ENCODE peak calls at places on chromosome 3, in six cellular contexts. G is heart left ventricle, P is right lobe of liver, H is upper lobe of left lung, T is right cardiac atrium, L is tibial artery. R is an unnamed sample.

GRCh38 chr3:32147935-32148334 is 41.5 kb downstream of the GPD1L start:
- DNase-seq in P (no peak), G (no peak), T (no peak), H (no peak), L (no peak), R (no peak)

GRCh38 chr3:127779747-127780146 is 42.6 kb downstream of the MGLL start:
- DNase-seq in L (no peak), H (peak; percentile 63), G (no peak), T (no peak), P (no peak), R (no peak)

GRCh38 chr3:25007974-25008658 is 419.9 kb upstream of the RARB start:
- DNase-seq in L (no peak), P (no peak), G (no peak), T (no peak), H (peak; percentile 21), R (no peak)

GRCh38 chr3:53721187-53721946 is 124.9 kb downstream of the CHDH start:
- DNase-seq in H (no peak), L (no peak), P (no peak), T (no peak), G (no peak), R (no peak)

GRCh38 chr3:42820746-42821051 is 11.5 kb downstream of the ACKR2 start:
- DNase-seq in P (no peak), T (no peak), L (no peak), H (no peak), G (no peak), R (no peak)

GRCh38 chr3:32614956-32615355 is 44.3 kb upstream of the DYNC1LI1 start:
- DNase-seq in H (no peak), L (no peak), G (no peak), P (no peak), T (no peak), R (no peak)

GRCh38 chr3:184211297-184211696 is 18.1 kb upstream of the VWA5B2 start:
- DNase-seq in T (no peak), P (no peak), H (no peak), G (no peak), L (no peak), R (no peak)

GRCh38 chr3:64687781-64688515 is at the start of gene ADAMTS9:
- DNase-seq in L (peak; percentile 89), H (peak; percentile 73), T (peak; percentile 89), P (peak; percentile 82), G (peak; percentile 91), R (peak; percentile 84)

GRCh38 chr3:183301937-183302580 is 49.0 kb downstream of the B3GNT5 start:
- DNase-seq in T (no peak), H (no peak), P (no peak), G (no peak), L (no peak), R (no peak)

GRCh38 chr3:45224824-45225464 is 1.1 kb downstream of the TMEM158 start:
- DNase-seq in P (peak; percentile 87), H (peak; percentile 83), L (peak; percentile 79), G (peak; percentile 74), T (peak; percentile 72), R (peak; percentile 84)

GRCh38 chr3:146382386-146382785 is 87.0 kb downstream of the PLSCR2 start:
- DNase-seq in G (no peak), T (no peak), L (no peak), H (no peak), P (no peak), R (peak; percentile 34)

GRCh38 chr3:59143447-59143846 is 93.6 kb upstream of the CFAP20DC start:
- DNase-seq in L (no peak), G (no peak), T (no peak), P (no peak), H (no peak), R (no peak)

GRCh38 chr3:99236576-99236975 is 335.1 kb upstream of the DCBLD2 start:
- DNase-seq in G (no peak), T (no peak), H (no peak), P (no peak), L (no peak), R (no peak)

GRCh38 chr3:14915636-14916222 is 31.7 kb upstream of the NR2C2 start:
- DNase-seq in T (no peak), P (no peak), G (no peak), L (no peak), H (no peak), R (no peak)

GRCh38 chr3:51955175-51955892 is at the start of gene GPR62:
- DNase-seq in H (no peak), L (no peak), P (no peak), G (no peak), T (no peak), R (no peak)

GRCh38 chr3:126040386-126040785 is 43.5 kb downstream of the SLC41A3 start:
- DNase-seq in T (no peak), G (no peak), L (peak; percentile 17), P (no peak), H (peak; percentile 12), R (peak; percentile 4)

GRCh38 chr3:155748611-155749365 is 3.9 kb upstream of the PLCH1 start:
- DNase-seq in L (no peak), P (no peak), T (no peak), H (no peak), G (no peak), R (peak; percentile 46)
- H3K4me1 ChIP-seq in L (no peaks in the 10 kb centered on the region), P (no peaks in the 10 kb centered on the region), T (no peaks in the 10 kb centered on the region), H (peaks cover 16% of the 10 kb centered on the region), G (no peaks in the 10 kb centered on the region), R (peaks cover 25% of the 10 kb centered on the region)

GRCh38 chr3:152269423-152270144 is 855 bp downstream of the MBNL1 start:
- DNase-seq in L (peak; percentile 86), P (peak; percentile 18), T (peak; percentile 59), H (peak; percentile 60), G (peak; percentile 55), R (peak; percentile 61)
- H3K4me3 ChIP-seq in L (peak overlapping the region; percentile 71), P (peak overlapping the region; percentile 64), T (peak overlapping the region; percentile 70), H (peak overlapping the region; percentile 68), G (peak overlapping the region; percentile 75), R (peak overlapping the region; percentile 94)

GRCh38 chr3:170642882-170643601 is 57.2 kb upstream of the SLC7A14 start:
- DNase-seq in P (no peak), L (no peak), G (peak; percentile 62), T (peak; percentile 19), H (no peak), R (no peak)
- H3K4me1 ChIP-seq in P (no peaks in the 10 kb centered on the region), L (no peaks in the 10 kb centered on the region), G (peaks cover 8% of the 10 kb centered on the region), T (peaks cover 8% of the 10 kb centered on the region), H (no peaks in the 10 kb centered on the region), R (no peaks in the 10 kb centered on the region)

DNA sequence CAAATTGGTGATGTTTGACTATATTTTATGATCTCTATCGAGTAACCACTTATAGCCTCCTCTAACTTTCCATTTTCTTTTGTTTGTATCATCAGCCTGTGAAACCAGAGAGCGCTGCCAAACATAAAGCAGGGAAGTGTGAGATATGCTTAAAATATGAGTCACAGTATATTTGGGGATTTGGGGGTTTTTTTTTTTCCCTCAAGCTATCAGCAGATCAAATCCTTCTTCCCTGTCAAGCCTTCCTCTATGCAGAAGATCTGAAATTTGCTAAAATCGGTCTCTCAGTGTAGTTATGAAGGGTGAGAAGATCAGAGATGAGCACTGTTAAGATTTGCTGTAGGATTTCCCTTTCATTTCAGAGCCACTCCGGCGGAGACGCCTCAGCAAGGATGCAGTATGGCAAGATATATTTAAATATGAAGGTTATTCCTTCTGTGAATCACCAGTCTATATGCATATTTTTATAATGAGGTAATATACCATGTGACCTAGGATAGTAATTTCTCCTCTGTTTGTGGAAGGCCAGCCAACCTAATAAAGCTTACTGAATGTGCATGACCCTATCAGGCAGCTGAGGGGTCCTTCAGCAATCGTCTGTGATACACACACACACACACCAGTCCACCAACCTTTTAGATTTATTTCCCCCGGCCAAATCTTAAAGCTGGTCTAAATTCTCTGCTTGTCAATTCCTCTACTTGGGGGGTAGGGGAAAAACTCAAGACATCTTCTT is 474.1 kb downstream of the FOXP1 start:
- DNase-seq in P (no peak), G (no peak), T (no peak), L (no peak), H (no peak), R (no peak)
- H3K4me3 ChIP-seq in P (no peak overlapping the region), G (no peak overlapping the region), T (no peak overlapping the region), L (no peak overlapping the region), H (no peak overlapping the region), R (no peak overlapping the region)

GRCh38 chr3:123375014-123375940 is 73.6 kb downstream of the ADCY5 start:
- DNase-seq in P (no peak), H (no peak), T (no peak), L (peak; percentile 59), G (peak; percentile 76), R (no peak)

GRCh38 chr3:123378409-123378915 is 70.4 kb downstream of the ADCY5 start:
- DNase-seq in L (peak; percentile 48), H (no peak), P (no peak), G (peak; percentile 21), T (no peak), R (no peak)

GRCh38 chr3:123374016-123374415 is 74.9 kb downstream of the ADCY5 start:
- DNase-seq in P (no peak), T (no peak), H (no peak), L (peak; percentile 57), G (peak; percentile 15), R (no peak)

GRCh38 chr3:123377173-123377740 is 71.6 kb downstream of the ADCY5 start:
- DNase-seq in H (no peak), L (peak; percentile 33), P (no peak), T (no peak), G (peak; percentile 33), R (no peak)

DNA sequence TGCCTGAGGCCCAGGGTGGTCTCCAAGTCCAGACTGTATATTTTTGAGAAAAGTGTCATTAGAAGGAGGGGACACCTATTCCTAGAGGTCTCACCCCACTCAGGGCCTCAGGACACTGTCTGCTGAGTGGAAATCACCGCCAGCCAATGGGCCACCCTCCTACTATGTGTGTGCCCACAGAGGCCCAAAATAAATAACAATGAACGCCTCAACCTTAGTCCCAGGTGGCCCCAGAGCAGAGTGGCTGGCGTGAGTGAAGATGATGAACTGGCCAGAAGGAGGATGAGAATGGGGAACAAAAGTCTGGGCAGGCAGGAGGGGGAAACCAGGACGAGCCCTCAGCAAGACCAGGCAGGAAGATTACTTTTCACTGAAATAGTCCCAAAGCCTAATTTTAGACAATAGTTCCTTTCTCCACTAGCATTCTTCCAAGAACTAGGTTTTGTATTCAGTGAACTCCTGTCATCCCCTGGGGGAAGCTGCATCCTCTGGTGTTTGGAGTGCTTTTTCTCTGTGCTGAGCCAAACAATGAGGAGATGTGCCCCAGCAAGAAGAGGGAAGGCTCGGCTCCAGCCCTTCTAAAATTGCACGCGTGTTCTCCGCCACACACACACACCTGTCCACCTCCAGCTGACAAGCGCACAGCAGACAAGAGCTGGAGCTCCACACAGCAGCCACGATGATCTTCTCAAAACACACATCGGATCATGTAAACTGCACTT is 72.3 kb downstream of the ADCY5 start:
- DNase-seq in H (no peak), P (no peak), T (no peak), G (peak; percentile 21), L (peak; percentile 42), R (no peak)
- H3K4me1 ChIP-seq in H (peaks cover 9% of the 10 kb centered on the region), P (no peaks in the 10 kb centered on the region), T (peaks cover 22% of the 10 kb centered on the region), G (peaks cover 54% of the 10 kb centered on the region), L (no peaks in the 10 kb centered on the region), R (no peaks in the 10 kb centered on the region)